ENCODE peak calls at places on chromosomes 13 and 19, in five cellular contexts. S is DMS53; Z is HS-27A; K is CD4-positive, alpha-beta memory T cell; L is HTR-8/SVneo. V is an unnamed sample.

GRCh38 chr13:100365678-100366077 is 222.9 kb downstream of the GGACT start:
- DNase-seq in S (no peak), Z (no peak), K (no peak), L (no peak), V (no peak)

GRCh38 chr19:38049105-38049649 is 142.2 kb downstream of the SIPA1L3 start:
- DNase-seq in S (no peak), Z (no peak), K (peak), L (no peak), V (peak)

GRCh38 chr19:16247353-16248182 is 49.9 kb downstream of the AP1M1 start:
- DNase-seq in S (peak), Z (peak), K (peak), L (peak), V (peak)

GRCh38 chr13:45878966-45879365 is 27.4 kb upstream of the SIAH3 start:
- DNase-seq in S (no peak), Z (no peak), K (no peak), L (no peak), V (no peak)

GRCh38 chr13:34076319-34076718 is 258.4 kb downstream of the RFC3 start:
- DNase-seq in S (no peak), Z (no peak), K (no peak), L (no peak), V (no peak)

GRCh38 chr13:41516760-41517159 is 59.4 kb downstream of the RGCC start:
- DNase-seq in S (no peak), Z (no peak), K (no peak), L (no peak), V (no peak)

GRCh38 chr19:2315818-2316353 is 7.9 kb upstream of the LINGO3 start:
- DNase-seq in S (peak), Z (no peak), K (no peak), L (peak), V (no peak)

GRCh38 chr13:75669706-75670105 is 33.6 kb downstream of the LMO7 start:
- DNase-seq in S (no peak), Z (no peak), K (no peak), L (no peak), V (no peak)

GRCh38 chr13:40539954-40540706 is 126.3 kb downstream of the FOXO1 start:
- DNase-seq in S (peak), Z (peak), K (no peak), L (peak), V (no peak)

GRCh38 chr19:10207026-10207425 is 12.3 kb upstream of the DNMT1 start:
- DNase-seq in S (peak), Z (no peak), K (no peak), L (no peak), V (no peak)

GRCh38 chr13:98778749-98779148 is 26.3 kb upstream of the SLC15A1 start:
- DNase-seq in S (no peak), Z (no peak), K (no peak), L (no peak), V (no peak)

GRCh38 chr13:30235206-30235605 is 72.1 kb downstream of the KATNAL1 start:
- DNase-seq in S (no peak), Z (no peak), K (no peak), L (no peak), V (no peak)

GRCh38 chr19:57888494-57889231 is at the start of gene ZNF814:
- DNase-seq in S (peak), Z (peak), K (peak), L (peak), V (peak)

GRCh38 chr13:114078501-114079451 is 53.6 kb downstream of the RASA3 start:
- DNase-seq in S (peak), Z (no peak), K (no peak), L (no peak), V (no peak)

GRCh38 chr19:58407658-58408151 is 744 bp upstream of the ZNF584 start:
- DNase-seq in S (peak), Z (no peak), K (no peak), L (no peak), V (no peak)

GRCh38 chr13:50829896-50830295 is 13.6 kb downstream of the DLEU7 start:
- DNase-seq in S (no peak), Z (no peak), K (no peak), L (no peak), V (no peak)

V was measured in activated T-helper 1 cell treated with Interleukin-2 at 50 U/mL for 16 hours.